ENCODE peak calls at places on chromosomes 4 and X, in nine cellular contexts. One of them, this sample, is unnamed.

GRCh38 chr4:70623301-70623700 is 5.2 kb upstream of the ENAM start:
- DNase-seq in ovary: no peak
- DNase-seq in prostate gland: no peak
- DNase-seq in astrocyte: no peak
- DNase-seq in neural progenitor cell: no peak
- DNase-seq in heart left ventricle: no peak
- DNase-seq in NB4: no peak
- DNase-seq in A549: no peak
- DNase-seq in suprapubic skin: no peak
- DNase-seq in this sample: no peak

GRCh38 chr4:94181815-94182214 is 25.9 kb upstream of the SMARCAD1 start:
- DNase-seq in astrocyte: no peak
- DNase-seq in NB4: no peak
- DNase-seq in prostate gland: no peak
- DNase-seq in A549: no peak
- DNase-seq in heart left ventricle: no peak
- DNase-seq in ovary: no peak
- DNase-seq in suprapubic skin: no peak
- DNase-seq in neural progenitor cell: no peak
- DNase-seq in this sample: no peak

GRCh38 chr4:3287972-3288570 is 4.8 kb upstream of the RGS12 start:
- DNase-seq in neural progenitor cell: no peak
- DNase-seq in astrocyte: no peak
- DNase-seq in suprapubic skin: peak; percentile 67
- DNase-seq in A549: no peak
- DNase-seq in ovary: no peak
- DNase-seq in heart left ventricle: no peak
- DNase-seq in NB4: no peak
- DNase-seq in prostate gland: no peak
- DNase-seq in this sample: no peak

GRCh38 chr4:121728066-121728465 is 31.3 kb upstream of the ANXA5 start:
- DNase-seq in astrocyte: peak; percentile 87
- DNase-seq in heart left ventricle: no peak
- DNase-seq in NB4: no peak
- DNase-seq in prostate gland: no peak
- DNase-seq in A549: peak; percentile 42
- DNase-seq in suprapubic skin: no peak
- DNase-seq in ovary: no peak
- DNase-seq in neural progenitor cell: no peak
- DNase-seq in this sample: no peak

GRCh38 chr4:14827111-14827510 is 175.2 kb upstream of the CPEB2 start:
- DNase-seq in ovary: no peak
- DNase-seq in prostate gland: no peak
- DNase-seq in neural progenitor cell: no peak
- DNase-seq in A549: no peak
- DNase-seq in heart left ventricle: no peak
- DNase-seq in astrocyte: no peak
- DNase-seq in suprapubic skin: no peak
- DNase-seq in NB4: no peak
- DNase-seq in this sample: no peak

GRCh38 chr4:110198472-110199419 is at the start of gene ELOVL6:
- DNase-seq in suprapubic skin: peak; percentile 85
- DNase-seq in prostate gland: peak; percentile 28
- DNase-seq in heart left ventricle: peak; percentile 71
- DNase-seq in ovary: peak; percentile 55
- DNase-seq in neural progenitor cell: peak; percentile 93
- DNase-seq in A549: peak; percentile 73
- DNase-seq in astrocyte: peak; percentile 68
- DNase-seq in NB4: peak; percentile 76
- DNase-seq in this sample: peak; percentile 80

GRCh38 chrX:129495941-129496340 is 27.3 kb downstream of the SMARCA1 start:
- DNase-seq in suprapubic skin: no peak
- DNase-seq in neural progenitor cell: no peak
- DNase-seq in prostate gland: no peak
- DNase-seq in NB4: no peak
- DNase-seq in heart left ventricle: no peak
- DNase-seq in astrocyte: peak; percentile 45
- DNase-seq in A549: no peak
- DNase-seq in ovary: no peak
- DNase-seq in this sample: no peak

GRCh38 chr4:23456864-23457263 is 433.0 kb downstream of the PPARGC1A start:
- DNase-seq in prostate gland: no peak
- DNase-seq in NB4: no peak
- DNase-seq in heart left ventricle: no peak
- DNase-seq in neural progenitor cell: no peak
- DNase-seq in suprapubic skin: no peak
- DNase-seq in A549: no peak
- DNase-seq in astrocyte: no peak
- DNase-seq in ovary: no peak
- DNase-seq in this sample: no peak

GRCh38 chr4:65120287-65120686 is 550.0 kb downstream of the EPHA5 start:
- DNase-seq in heart left ventricle: no peak
- DNase-seq in suprapubic skin: no peak
- DNase-seq in A549: no peak
- DNase-seq in astrocyte: no peak
- DNase-seq in NB4: no peak
- DNase-seq in ovary: no peak
- DNase-seq in prostate gland: no peak
- DNase-seq in neural progenitor cell: no peak
- DNase-seq in this sample: no peak

GRCh38 chrX:152635941-152636340 is 1.8 kb upstream of the GABRQ start:
- DNase-seq in prostate gland: peak; percentile 8
- DNase-seq in NB4: peak; percentile 44
- DNase-seq in ovary: no peak
- DNase-seq in heart left ventricle: no peak
- DNase-seq in suprapubic skin: no peak
- DNase-seq in A549: peak; percentile 65
- DNase-seq in astrocyte: peak; percentile 44
- DNase-seq in neural progenitor cell: peak; percentile 74
- DNase-seq in this sample: peak; percentile 26

GRCh38 chr4:132527817-132528216 is 621.3 kb upstream of the PCDH10 start:
- DNase-seq in astrocyte: no peak
- DNase-seq in A549: no peak
- DNase-seq in NB4: no peak
- DNase-seq in ovary: no peak
- DNase-seq in heart left ventricle: no peak
- DNase-seq in prostate gland: no peak
- DNase-seq in suprapubic skin: no peak
- DNase-seq in neural progenitor cell: no peak
- DNase-seq in this sample: no peak

GRCh38 chrX:20461576-20461975 is 194.9 kb upstream of the RPS6KA3 start:
- DNase-seq in astrocyte: peak; percentile 78
- DNase-seq in A549: peak; percentile 1
- DNase-seq in heart left ventricle: no peak
- DNase-seq in neural progenitor cell: no peak
- DNase-seq in prostate gland: no peak
- DNase-seq in suprapubic skin: no peak
- DNase-seq in ovary: no peak
- DNase-seq in NB4: no peak
- DNase-seq in this sample: no peak

GRCh38 chr4:13919021-13919441 is 291.5 kb upstream of the BOD1L1 start:
- DNase-seq in neural progenitor cell: no peak
- DNase-seq in ovary: no peak
- DNase-seq in A549: no peak
- DNase-seq in NB4: no peak
- DNase-seq in prostate gland: no peak
- DNase-seq in heart left ventricle: no peak
- DNase-seq in astrocyte: peak; percentile 74
- DNase-seq in suprapubic skin: no peak
- DNase-seq in this sample: no peak

GRCh38 chr4:48967626-48968025 is 18.4 kb upstream of the CWH43 start:
- DNase-seq in NB4: no peak
- DNase-seq in suprapubic skin: no peak
- DNase-seq in prostate gland: no peak
- DNase-seq in heart left ventricle: no peak
- DNase-seq in A549: no peak
- DNase-seq in neural progenitor cell: peak; percentile 33
- DNase-seq in astrocyte: peak; percentile 6
- DNase-seq in ovary: no peak
- DNase-seq in this sample: no peak

GRCh38 chr4:79227896-79228295 is 98.0 kb downstream of the NAA11 start:
- DNase-seq in NB4: peak; percentile 76
- DNase-seq in ovary: peak; percentile 44
- DNase-seq in neural progenitor cell: no peak
- DNase-seq in prostate gland: peak; percentile 70
- DNase-seq in heart left ventricle: no peak
- DNase-seq in astrocyte: no peak
- DNase-seq in suprapubic skin: no peak
- DNase-seq in A549: no peak
- DNase-seq in this sample: peak; percentile 61

GRCh38 chr4:81152839-81153713 is 61.9 kb downstream of the PRKG2 start:
- DNase-seq in astrocyte: no peak
- DNase-seq in neural progenitor cell: no peak
- DNase-seq in ovary: no peak
- DNase-seq in A549: no peak
- DNase-seq in suprapubic skin: no peak
- DNase-seq in NB4: no peak
- DNase-seq in prostate gland: no peak
- DNase-seq in heart left ventricle: no peak
- DNase-seq in this sample: no peak

GRCh38 chr4:26938516-26938915 is 77.9 kb downstream of the STIM2 start:
- DNase-seq in NB4: no peak
- DNase-seq in prostate gland: no peak
- DNase-seq in suprapubic skin: no peak
- DNase-seq in neural progenitor cell: no peak
- DNase-seq in A549: no peak
- DNase-seq in ovary: no peak
- DNase-seq in astrocyte: no peak
- DNase-seq in heart left ventricle: no peak
- DNase-seq in this sample: no peak

GRCh38 chr4:102564399-102564921 is 63.3 kb downstream of the NFKB1 start:
- DNase-seq in ovary: no peak
- DNase-seq in astrocyte: peak; percentile 80
- DNase-seq in prostate gland: no peak
- DNase-seq in suprapubic skin: no peak
- DNase-seq in A549: no peak
- DNase-seq in neural progenitor cell: no peak
- DNase-seq in heart left ventricle: no peak
- DNase-seq in NB4: peak; percentile 77
- DNase-seq in this sample: no peak

GRCh38 chr4:16158504-16158852 is 67.8 kb downstream of the TAPT1 start:
- DNase-seq in heart left ventricle: no peak
- DNase-seq in NB4: no peak
- DNase-seq in A549: no peak
- DNase-seq in prostate gland: no peak
- DNase-seq in astrocyte: no peak
- DNase-seq in ovary: no peak
- DNase-seq in suprapubic skin: no peak
- DNase-seq in neural progenitor cell: peak; percentile 35
- DNase-seq in this sample: no peak

GRCh38 chrX:71372388-71372787 is 6.2 kb downstream of the TAF1 start:
- DNase-seq in heart left ventricle: no peak
- DNase-seq in astrocyte: no peak
- DNase-seq in prostate gland: no peak
- DNase-seq in suprapubic skin: no peak
- DNase-seq in A549: no peak
- DNase-seq in neural progenitor cell: no peak
- DNase-seq in ovary: no peak
- DNase-seq in NB4: no peak
- DNase-seq in this sample: no peak

GRCh38 chr4:183185018-183185417 is 86.0 kb downstream of the WWC2 start:
- DNase-seq in astrocyte: peak; percentile 97
- DNase-seq in A549: no peak
- DNase-seq in ovary: no peak
- DNase-seq in heart left ventricle: no peak
- DNase-seq in NB4: peak; percentile 67
- DNase-seq in neural progenitor cell: no peak
- DNase-seq in suprapubic skin: no peak
- DNase-seq in prostate gland: no peak
- DNase-seq in this sample: no peak

GRCh38 chr4:56757270-56757746 is 64.2 kb downstream of the SPINK2 start:
- DNase-seq in ovary: no peak
- DNase-seq in heart left ventricle: no peak
- DNase-seq in neural progenitor cell: no peak
- DNase-seq in astrocyte: peak; percentile 63
- DNase-seq in suprapubic skin: no peak
- DNase-seq in A549: no peak
- DNase-seq in prostate gland: no peak
- DNase-seq in NB4: no peak
- DNase-seq in this sample: peak; percentile 31

GRCh38 chr4:25632135-25632534 is 23.5 kb upstream of the SLC34A2 start:
- DNase-seq in neural progenitor cell: no peak
- DNase-seq in suprapubic skin: no peak
- DNase-seq in A549: peak; percentile 44
- DNase-seq in ovary: no peak
- DNase-seq in prostate gland: no peak
- DNase-seq in heart left ventricle: no peak
- DNase-seq in astrocyte: no peak
- DNase-seq in NB4: no peak
- DNase-seq in this sample: no peak

GRCh38 chrX:150503898-150504219 is 64.6 kb upstream of the MTM1 start:
- DNase-seq in heart left ventricle: no peak
- DNase-seq in prostate gland: no peak
- DNase-seq in neural progenitor cell: no peak
- DNase-seq in NB4: no peak
- DNase-seq in suprapubic skin: no peak
- DNase-seq in astrocyte: no peak
- DNase-seq in ovary: no peak
- DNase-seq in A549: no peak
- DNase-seq in this sample: no peak
- TF ChIP-seq CTCF in heart left ventricle: no peak
- TF ChIP-seq CTCF in prostate gland: no peak
- TF ChIP-seq CTCF in neural progenitor cell: no peak
- TF ChIP-seq CTCF in NB4: no peak
- TF ChIP-seq CTCF in suprapubic skin: no peak
- TF ChIP-seq CTCF in astrocyte: no peak
- TF ChIP-seq CTCF in ovary: no peak
- TF ChIP-seq CTCF in A549: no peak
- TF ChIP-seq CTCF in this sample: no peak

GRCh38 chr4:160810415-160810814 is 1353.4 kb downstream of the FSTL5 start:
- DNase-seq in prostate gland: no peak
- DNase-seq in suprapubic skin: no peak
- DNase-seq in neural progenitor cell: no peak
- DNase-seq in ovary: no peak
- DNase-seq in astrocyte: no peak
- DNase-seq in heart left ventricle: no peak
- DNase-seq in A549: no peak
- DNase-seq in NB4: no peak
- DNase-seq in this sample: no peak
- H3K4me3 ChIP-seq in prostate gland: no peak overlapping the region
- H3K4me3 ChIP-seq in suprapubic skin: no peak overlapping the region
- H3K4me3 ChIP-seq in neural progenitor cell: no peak overlapping the region
- H3K4me3 ChIP-seq in ovary: no peak overlapping the region
- H3K4me3 ChIP-seq in astrocyte: no peak overlapping the region
- H3K4me3 ChIP-seq in heart left ventricle: no peak overlapping the region
- H3K4me3 ChIP-seq in A549: no peak overlapping the region
- H3K4me3 ChIP-seq in NB4: no peak overlapping the region
- H3K4me3 ChIP-seq in this sample: no peak overlapping the region

GRCh38 chrX:30935985-30936384 is 46.9 kb upstream of the TAB3 start:
- DNase-seq in astrocyte: no peak
- DNase-seq in A549: peak; percentile 21
- DNase-seq in heart left ventricle: no peak
- DNase-seq in NB4: peak; percentile 17
- DNase-seq in ovary: no peak
- DNase-seq in neural progenitor cell: peak; percentile 24
- DNase-seq in prostate gland: no peak
- DNase-seq in suprapubic skin: no peak
- DNase-seq in this sample: peak; percentile 28
- TF ChIP-seq CTCF in astrocyte: no peak
- TF ChIP-seq CTCF in A549: no peak
- TF ChIP-seq CTCF in heart left ventricle: peak; percentile 9
- TF ChIP-seq CTCF in NB4: peak; percentile 7
- TF ChIP-seq CTCF in ovary: no peak
- TF ChIP-seq CTCF in neural progenitor cell: peak; percentile 29
- TF ChIP-seq CTCF in prostate gland: no peak
- TF ChIP-seq CTCF in suprapubic skin: no peak
- TF ChIP-seq CTCF in this sample: peak; percentile 8

GRCh38 chr4:113593400-113594230 is 167.9 kb downstream of the CAMK2D start:
- DNase-seq in A549: no peak
- DNase-seq in astrocyte: no peak
- DNase-seq in suprapubic skin: no peak
- DNase-seq in ovary: no peak
- DNase-seq in prostate gland: no peak
- DNase-seq in neural progenitor cell: no peak
- DNase-seq in NB4: no peak
- DNase-seq in heart left ventricle: no peak
- DNase-seq in this sample: no peak
- H3K4me3 ChIP-seq in A549: no peak overlapping the region
- H3K4me3 ChIP-seq in astrocyte: no peak overlapping the region
- H3K4me3 ChIP-seq in suprapubic skin: no peak overlapping the region
- H3K4me3 ChIP-seq in ovary: no peak overlapping the region
- H3K4me3 ChIP-seq in prostate gland: no peak overlapping the region
- H3K4me3 ChIP-seq in neural progenitor cell: no peak overlapping the region
- H3K4me3 ChIP-seq in NB4: no peak overlapping the region
- H3K4me3 ChIP-seq in heart left ventricle: no peak overlapping the region
- H3K4me3 ChIP-seq in this sample: no peak overlapping the region

This sample was measured in adrenal gland.